ENCODE peak calls at places on chromosomes 13 and 19, in five cellular contexts. K is CD8-positive, alpha-beta memory T cell; O is cardiac muscle cell; P is SJCRH30; Z is ascending aorta. F is an unnamed sample. For H3K4me1, the result is how much of the 10 kb centered on the place peaks cover.

GRCh38 chr13:92297971-92298942 is 899.8 kb downstream of the GPC5 start:
- DNase-seq in K (no peak), P (no peak), O (no peak), Z (no peak), F (no peak)

GRCh38 chr19:17902701-17903100 is 30.1 kb upstream of the CCDC124 start:
- DNase-seq in Z (no peak), K (no peak), P (peak), O (peak), F (peak)

GRCh38 chr13:42076309-42076713 is 27.9 kb downstream of the DGKH start:
- DNase-seq in Z (no peak), P (no peak), O (no peak), K (no peak), F (no peak)

GRCh38 chr13:98411013-98411412 is 165.9 kb downstream of the STK24 start:
- DNase-seq in P (no peak), Z (no peak), K (no peak), O (no peak), F (no peak)

GRCh38 chr13:44870456-44870929 is 118.8 kb downstream of the NUFIP1 start:
- DNase-seq in K (no peak), O (no peak), P (no peak), Z (peak), F (no peak)

GRCh38 chr13:43698743-43699142 is 88.0 kb downstream of the ENOX1 start:
- DNase-seq in P (no peak), K (no peak), O (peak), Z (no peak), F (no peak)

GRCh38 chr19:36514012-36514612 is 14.0 kb downstream of the ZNF260 start:
- DNase-seq in P (no peak), O (no peak), K (no peak), Z (no peak), F (no peak)

GRCh38 chr13:109819851-109820250 is 33.5 kb upstream of the IRS2 start:
- DNase-seq in K (no peak), P (no peak), O (no peak), Z (no peak), F (no peak)

GRCh38 chr19:48455908-48456562 is 661 bp downstream of the KCNJ14 start:
- DNase-seq in O (no peak), Z (no peak), P (no peak), K (no peak), F (no peak)

GRCh38 chr13:99800004-99800403 is 171.6 kb downstream of the ZIC5 start:
- DNase-seq in O (no peak), Z (no peak), K (no peak), P (no peak), F (no peak)

GRCh38 chr19:14434543-14435319 is 1.6 kb downstream of the PKN1 start:
- DNase-seq in K (no peak), O (peak), Z (peak), P (no peak), F (peak)

GRCh38 chr13:95182570-95183285 is 118.5 kb downstream of the ABCC4 start:
- DNase-seq in P (no peak), K (no peak), O (no peak), Z (no peak), F (no peak)

GRCh38 chr13:99151516-99151915 is 49.1 kb upstream of the UBAC2 start:
- DNase-seq in Z (no peak), O (peak), K (no peak), P (no peak), F (peak)

GRCh38 chr13:27341616-27342015 is 71.0 kb downstream of the RASL11A start:
- DNase-seq in O (peak), P (no peak), K (no peak), Z (no peak), F (no peak)

GRCh38 chr13:44280461-44280860 is 93.2 kb upstream of the SERP2 start:
- DNase-seq in O (no peak), K (no peak), Z (no peak), P (no peak), F (no peak)

GRCh38 chr13:113555141-113555540 is 29.4 kb upstream of the TFDP1 start:
- DNase-seq in P (no peak), Z (peak), K (no peak), O (no peak), F (no peak)

GRCh38 chr19:4730740-4731171 is 7.1 kb upstream of the DPP9 start:
- DNase-seq in Z (no peak), P (no peak), K (peak), O (no peak), F (peak)

GRCh38 chr13:28531956-28532225 is 37.0 kb upstream of the FLT1 start:
- DNase-seq in O (no peak), K (no peak), Z (no peak), P (no peak), F (no peak)

GRCh38 chr13:110319774-110320509 is 12.9 kb downstream of the COL4A2 start:
- DNase-seq in Z (peak), O (peak), K (no peak), P (no peak), F (peak)

GRCh38 chr19:45450042-45450380 is 17.8 kb upstream of the FOSB start:
- DNase-seq in K (no peak), P (no peak), Z (no peak), O (no peak), F (peak)

GRCh38 chr13:33639640-33640080 is 178.3 kb upstream of the RFC3 start:
- DNase-seq in Z (no peak), K (no peak), P (no peak), O (no peak), F (peak)

GRCh38 chr13:75766636-75767035 is 130.5 kb downstream of the LMO7 start:
- DNase-seq in K (peak), P (no peak), O (no peak), Z (no peak), F (no peak)
- H3K4me1 ChIP-seq in K (under half), P (under half), O (under half), Z (under half), F (under half)

DNA sequence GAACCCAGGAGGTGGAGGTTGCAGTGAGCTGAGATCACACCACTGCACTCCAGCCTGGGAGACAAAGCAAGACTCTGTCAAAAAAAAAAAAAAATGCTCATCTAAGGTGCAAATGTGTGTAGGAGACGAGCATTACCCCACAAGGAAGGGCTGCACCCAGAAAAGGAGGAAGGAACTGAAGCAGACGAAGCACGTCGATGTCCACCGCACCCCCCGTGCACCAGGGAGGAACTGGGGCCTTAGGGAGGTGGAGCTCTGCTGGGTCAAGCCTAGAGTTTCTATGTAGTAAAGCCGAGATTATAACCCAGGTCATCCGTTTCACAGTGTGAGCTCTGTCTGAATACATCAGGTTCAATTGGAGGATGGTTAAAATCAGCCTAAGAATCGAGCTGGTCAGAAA is 1.1 kb downstream of the VSTM1 start:
- DNase-seq in O (no peak), P (no peak), Z (no peak), K (no peak), F (no peak)
- H3K4me1 ChIP-seq in O (under half), P (under half), Z (under half), K (under half), F (under half)

DNA sequence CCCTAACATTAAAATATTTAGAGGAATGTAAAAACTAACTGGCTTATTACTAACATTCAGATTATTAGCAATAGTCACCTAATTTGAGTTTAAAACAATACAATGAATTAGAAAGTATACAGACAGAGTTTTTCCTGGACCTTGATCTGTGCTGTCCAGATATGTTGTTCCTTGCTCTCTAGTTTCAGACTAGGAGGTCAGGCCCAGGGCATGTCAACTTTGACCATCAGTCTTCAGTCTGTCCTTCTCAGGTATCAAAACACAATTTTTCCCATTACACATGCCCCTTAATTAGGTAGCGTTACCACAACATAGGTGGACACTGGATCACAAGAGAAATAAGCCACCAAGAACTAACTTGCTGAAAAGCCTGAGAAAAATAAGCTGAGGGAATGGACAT is 197.0 kb downstream of the MAB21L1 start:
- DNase-seq in O (no peak), Z (no peak), K (no peak), P (no peak), F (no peak)
- H3K4me1 ChIP-seq in O (under half), Z (under half), K (under half), P (under half), F (under half)

GRCh38 chr19:43747557-43748204 is 7.1 kb downstream of the SMG9 start:
- DNase-seq in Z (no peak), P (no peak), O (no peak), K (no peak), F (no peak)
- H3K4me1 ChIP-seq in Z (under half), P (under half), O (under half), K (under half), F (under half)

GRCh38 chr13:48251616-48252081 is 18.6 kb downstream of the ITM2B start:
- DNase-seq in O (peak), P (no peak), Z (no peak), K (no peak), F (no peak)
- H3K4me1 ChIP-seq in O (under half), P (under half), Z (under half), K (under half), F (under half)

DNA sequence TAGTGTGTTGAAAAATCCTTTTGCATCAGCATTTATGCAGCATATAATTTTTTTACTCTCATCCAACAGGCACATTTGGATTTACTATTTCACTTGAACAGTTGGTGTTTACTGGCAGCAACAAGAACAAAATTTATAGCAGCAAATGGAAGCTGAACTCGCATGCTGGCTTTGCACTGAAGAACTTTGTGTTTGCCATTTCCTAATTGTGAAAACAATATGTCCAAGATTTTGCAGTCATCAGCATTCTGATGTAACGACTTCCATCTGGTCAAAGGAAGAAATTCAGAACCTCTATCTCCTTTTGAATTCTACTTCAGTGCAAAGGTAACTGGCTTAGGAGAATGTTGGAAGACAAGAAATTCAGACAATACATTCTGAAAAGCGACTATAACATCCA is 131.0 kb downstream of the DLEU7 start:
- DNase-seq in O (no peak), Z (no peak), P (no peak), K (no peak), F (no peak)
- H3K4me1 ChIP-seq in O (under half), Z (under half), P (under half), K (under half), F (under half)